ENCODE peak calls at places on chromosome 7, in four cellular contexts. Y, M, G and P are unnamed samples.

GRCh38 chr7:101725911-101726310 is 91.5 kb upstream of the CUX1 start:
- DNase-seq in M (no peak), Y (no peak), G (no peak), P (no peak)

GRCh38 chr7:107638594-107638993 is 22.0 kb upstream of the SLC26A4 start:
- DNase-seq in M (no peak), Y (no peak), G (no peak), P (peak)

GRCh38 chr7:51000956-51001355 is 218.3 kb upstream of the GRB10 start:
- DNase-seq in M (no peak), Y (no peak), G (no peak), P (no peak)

GRCh38 chr7:157337316-157338149 is 729 bp downstream of the DNAJB6 start:
- DNase-seq in G (peak), M (peak), Y (peak), P (peak)

GRCh38 chr7:70071786-70072185 is 473.5 kb downstream of the AUTS2 start:
- DNase-seq in Y (no peak), M (no peak), G (no peak), P (no peak)

GRCh38 chr7:48868916-48869315 is 55.4 kb upstream of the CDC14C start:
- DNase-seq in M (no peak), G (no peak), Y (peak), P (no peak)

GRCh38 chr7:2607913-2608899 is 23.6 kb upstream of the TTYH3 start:
- DNase-seq in G (no peak), M (no peak), Y (no peak), P (peak)

GRCh38 chr7:69190738-69191137 is 407.5 kb upstream of the AUTS2 start:
- DNase-seq in M (no peak), Y (peak), G (no peak), P (no peak)

GRCh38 chr7:8155836-8156235 is 106.1 kb downstream of the ICA1 start:
- DNase-seq in G (no peak), Y (no peak), M (no peak), P (no peak)

GRCh38 chr7:14834456-14834855 is 68.1 kb downstream of the DGKB start:
- DNase-seq in M (no peak), G (no peak), Y (no peak), P (no peak)

GRCh38 chr7:148852272-148852671 is 31.8 kb downstream of the EZH2 start:
- DNase-seq in G (no peak), Y (no peak), M (no peak), P (no peak)

GRCh38 chr7:157627033-157627432 is 290.2 kb downstream of the DNAJB6 start:
- DNase-seq in M (no peak), G (no peak), Y (no peak), P (no peak)

GRCh38 chr7:41058986-41059741 is 643.7 kb downstream of the INHBA start:
- DNase-seq in Y (no peak), M (peak), G (no peak), P (no peak)

GRCh38 chr7:114082934-114083647 is 164.3 kb upstream of the PPP1R3A start:
- DNase-seq in G (peak), Y (peak), M (no peak), P (peak)

GRCh38 chr7:18177815-18178660 is 150.4 kb upstream of the PRPS1L1 start:
- DNase-seq in Y (no peak), G (no peak), M (no peak), P (peak)

GRCh38 chr7:158384746-158385145 is 202.9 kb downstream of the PTPRN2 start:
- DNase-seq in G (no peak), Y (no peak), M (no peak), P (no peak)

GRCh38 chr7:121313793-121314676 is 14.8 kb upstream of the WNT16 start:
- DNase-seq in G (no peak), M (peak), Y (no peak), P (peak)

GRCh38 chr7:141584935-141585334 is 33.7 kb downstream of the AGK start:
- DNase-seq in M (no peak), Y (no peak), G (no peak), P (no peak)

GRCh38 chr7:5634107-5634950 is 147.1 kb downstream of the RNF216 start:
- DNase-seq in M (peak), G (no peak), Y (peak), P (no peak)

GRCh38 chr7:16652888-16653287 is 6.9 kb downstream of the BZW2 start:
- DNase-seq in M (no peak), Y (no peak), G (peak), P (no peak)

GRCh38 chr7:55641811-55642210 is 69.5 kb upstream of the VOPP1 start:
- DNase-seq in M (no peak), Y (no peak), G (no peak), P (peak)

GRCh38 chr7:16431646-16432424 is 10.5 kb upstream of the CRPPA start:
- DNase-seq in G (peak), Y (peak), M (peak), P (peak)

GRCh38 chr7:42739591-42739990 is 172.3 kb downstream of the C7orf25 start:
- DNase-seq in Y (no peak), M (peak), G (no peak), P (no peak)

GRCh38 chr7:22202141-22202540 is 154.8 kb downstream of the RAPGEF5 start:
- DNase-seq in G (no peak), Y (no peak), M (no peak), P (no peak)

GRCh38 chr7:140841316-140841715 is 83.4 kb downstream of the BRAF start:
- DNase-seq in G (no peak), M (peak), Y (no peak), P (no peak)

GRCh38 chr7:72183835-72184234 is 228.3 kb downstream of the CALN1 start:
- DNase-seq in G (no peak), Y (peak), M (no peak), P (no peak)
- TF ChIP-seq CTCF in G (no peak), Y (no peak), M (no peak), P (no peak)

DNA sequence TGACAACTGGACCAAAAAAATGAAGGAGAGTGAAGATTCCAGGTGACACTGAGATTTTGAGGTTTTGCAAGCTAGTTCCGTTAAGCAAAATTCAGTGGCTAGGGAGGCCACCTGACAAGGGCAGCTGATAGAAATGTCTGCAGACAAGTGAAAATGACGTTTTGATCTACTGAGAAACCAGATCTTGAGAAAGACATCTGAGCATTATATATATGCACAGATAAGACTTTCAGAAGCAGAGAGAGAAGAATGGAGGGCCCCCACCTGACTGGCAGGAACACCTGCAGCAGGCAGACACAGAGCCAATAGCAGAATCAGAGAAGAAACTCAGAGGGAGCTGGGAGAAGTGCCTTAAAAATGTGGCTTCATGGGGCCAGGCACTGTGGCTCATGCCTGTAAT is 76.1 kb upstream of the LRGUK start:
- DNase-seq in G (no peak), M (no peak), Y (no peak), P (no peak)
- TF ChIP-seq CTCF in G (no peak), M (no peak), Y (no peak), P (no peak)

GRCh38 chr7:37352974-37353948 is 95.4 kb downstream of the ELMO1 start:
- DNase-seq in G (no peak), Y (no peak), M (no peak), P (peak)
- TF ChIP-seq CTCF in G (no peak), Y (no peak), M (no peak), P (peak)

GRCh38 chr7:115417662-115418061 is 495.8 kb downstream of the MDFIC start:
- DNase-seq in G (no peak), M (no peak), Y (peak), P (no peak)
- TF ChIP-seq CTCF in G (no peak), M (no peak), Y (no peak), P (no peak)

GRCh38 chr7:1548438-1548831 is 7.6 kb downstream of the TMEM184A start:
- DNase-seq in Y (no peak), M (no peak), G (no peak), P (no peak)
- TF ChIP-seq CTCF in Y (no peak), M (no peak), G (no peak), P (no peak)

GRCh38 chr7:545470-545869 is 25.8 kb upstream of the PDGFA start:
- DNase-seq in Y (no peak), G (no peak), M (no peak), P (no peak)

GRCh38 chr7:550881-551614 is 31.4 kb upstream of the PDGFA start:
- DNase-seq in Y (no peak), M (no peak), G (no peak), P (no peak)

GRCh38 chr7:549103-549890 is 29.7 kb upstream of the PDGFA start:
- DNase-seq in G (no peak), Y (no peak), M (no peak), P (no peak)

GRCh38 chr7:549891-550625 is 30.4 kb upstream of the PDGFA start:
- DNase-seq in M (no peak), Y (no peak), G (no peak), P (no peak)

GRCh38 chr7:548401-548800 is 28.8 kb upstream of the PDGFA start:
- DNase-seq in G (no peak), Y (no peak), M (no peak), P (no peak)
- TF ChIP-seq CTCF in G (no peak), Y (no peak), M (no peak), P (no peak)

GRCh38 chr7:134962270-134962669 is 24.0 kb upstream of the AGBL3 start:
- DNase-seq in G (no peak), Y (no peak), M (no peak), P (no peak)
- TF ChIP-seq CTCF in G (no peak), Y (no peak), M (peak), P (no peak)

GRCh38 chr7:13139436-13139835 is 452.0 kb downstream of the ARL4A start:
- DNase-seq in G (no peak), Y (no peak), M (no peak), P (no peak)
- TF ChIP-seq CTCF in G (no peak), Y (no peak), M (no peak), P (no peak)

GRCh38 chr7:47196106-47196630 is 385.7 kb downstream of the TNS3 start:
- DNase-seq in Y (no peak), M (no peak), G (no peak), P (no peak)

GRCh38 chr7:47194516-47194915 is 387.4 kb downstream of the TNS3 start:
- DNase-seq in G (no peak), M (no peak), Y (no peak), P (no peak)

GRCh38 chr7:47198159-47198558 is 383.8 kb downstream of the TNS3 start:
- DNase-seq in G (no peak), Y (no peak), M (no peak), P (no peak)

GRCh38 chr7:47197508-47197907 is 384.4 kb downstream of the TNS3 start:
- DNase-seq in M (no peak), G (no peak), Y (no peak), P (no peak)

GRCh38 chr7:47195641-47196040 is 386.3 kb downstream of the TNS3 start:
- DNase-seq in G (no peak), Y (no peak), M (no peak), P (no peak)
- TF ChIP-seq CTCF in G (no peak), Y (peak), M (peak), P (no peak)